ENCODE peak calls at places on chromosomes 7 and 10, in ten cellular contexts. J, G, R, V, D, N, O, P, X and M are unnamed samples. For H3K27me3, the result is how much of the 10 kb centered on the place peaks cover.

GRCh38 chr7:38306136-38306535 is 32.7 kb upstream of the TARP start:
- DNase-seq in N (no peak), D (no peak), P (no peak), V (no peak), X (no peak), J (no peak), R (no peak), G (peak), O (peak), M (no peak)

GRCh38 chr7:75732764-75733630 is 5.7 kb downstream of the HIP1 start:
- DNase-seq in N (no peak), R (no peak), D (no peak), P (peak), O (peak), G (peak), V (no peak), X (peak), J (no peak), M (no peak)

GRCh38 chr7:41910916-41911315 is 208.0 kb upstream of the INHBA start:
- DNase-seq in G (no peak), O (peak), N (no peak), P (no peak), R (no peak), V (no peak), X (no peak), J (no peak), D (no peak), M (no peak)

GRCh38 chr10:91540714-91541113 is 92.2 kb downstream of the PPP1R3C start:
- DNase-seq in D (no peak), N (no peak), V (no peak), P (peak), J (no peak), X (no peak), R (no peak), G (no peak), O (no peak), M (no peak)

GRCh38 chr7:2821842-2822507 is 22.1 kb downstream of the GNA12 start:
- DNase-seq in O (peak), D (peak), G (peak), P (peak), X (no peak), V (no peak), J (no peak), N (no peak), R (no peak), M (no peak)

GRCh38 chr7:2870471-2870941 is 26.4 kb upstream of the GNA12 start:
- DNase-seq in D (no peak), X (no peak), V (peak), R (peak), J (peak), N (peak), O (peak), P (peak), G (peak), M (no peak)

GRCh38 chr10:111089293-111089692 is 12.5 kb downstream of the ADRA2A start:
- DNase-seq in R (no peak), G (no peak), D (no peak), N (no peak), O (no peak), P (no peak), V (no peak), X (no peak), J (no peak), M (no peak)

GRCh38 chr10:31678573-31679122 is 250.0 kb downstream of the ARHGAP12 start:
- DNase-seq in X (no peak), D (no peak), J (no peak), R (no peak), V (no peak), P (no peak), O (no peak), N (no peak), G (peak), M (no peak)

GRCh38 chr10:118499186-118499585 is 96.3 kb downstream of the PRLHR start:
- DNase-seq in V (no peak), N (no peak), P (no peak), R (no peak), G (no peak), X (no peak), J (no peak), O (no peak), D (no peak), M (no peak)

GRCh38 chr7:158672975-158673374 is 31.6 kb downstream of the NCAPG2 start:
- DNase-seq in D (no peak), R (no peak), J (no peak), X (no peak), N (no peak), P (no peak), G (peak), O (peak), V (no peak), M (no peak)

GRCh38 chr7:94003446-94004023 is 620 bp downstream of the BET1 start:
- DNase-seq in V (no peak), N (no peak), G (no peak), X (no peak), R (no peak), J (no peak), O (peak), D (no peak), P (peak), M (no peak)

GRCh38 chr7:144470052-144470451 is 66.6 kb upstream of the NOBOX start:
- DNase-seq in R (no peak), J (no peak), O (no peak), D (no peak), P (no peak), G (no peak), N (no peak), V (no peak), X (no peak), M (no peak)

GRCh38 chr7:2517004-2517403 is 2.6 kb upstream of the LFNG start:
- DNase-seq in O (peak), N (no peak), X (peak), P (peak), G (peak), R (no peak), V (no peak), D (no peak), J (no peak), M (no peak)

GRCh38 chr10:63711866-63712716 is 190.9 kb downstream of the REEP3 start:
- DNase-seq in V (peak), O (peak), R (peak), J (peak), P (peak), D (no peak), G (peak), X (peak), N (peak), M (no peak)

GRCh38 chr7:96040250-96040772 is 268.0 kb downstream of the DYNC1I1 start:
- DNase-seq in D (no peak), J (no peak), N (no peak), R (no peak), O (no peak), V (no peak), X (no peak), G (no peak), P (no peak), M (no peak)

GRCh38 chr7:10889266-10889898 is 84.3 kb upstream of the PHF14 start:
- DNase-seq in X (peak), V (peak), N (peak), D (peak), R (no peak), P (peak), G (peak), O (peak), J (no peak), M (peak)

GRCh38 chr7:37920619-37921339 is at the start of gene EPDR1:
- DNase-seq in R (peak), D (peak), P (peak), J (peak), V (peak), N (peak), X (no peak), G (no peak), O (no peak), M (peak)

GRCh38 chr7:155032978-155033377 is 30.1 kb upstream of the PAXIP1 start:
- DNase-seq in R (no peak), G (no peak), D (no peak), V (no peak), P (no peak), O (no peak), X (no peak), N (no peak), J (no peak), M (no peak)

GRCh38 chr7:12674861-12675260 is 12.6 kb upstream of the ARL4A start:
- DNase-seq in D (no peak), V (peak), R (no peak), O (peak), G (peak), X (no peak), P (peak), J (no peak), N (peak), M (peak)

GRCh38 chr7:158271646-158272045 is 316.0 kb downstream of the PTPRN2 start:
- DNase-seq in N (no peak), R (no peak), D (no peak), P (no peak), V (no peak), X (no peak), O (no peak), G (no peak), J (no peak), M (no peak)

GRCh38 chr10:70432101-70432500 is 9.4 kb downstream of the NODAL start:
- DNase-seq in V (peak), N (peak), R (no peak), J (peak), O (no peak), D (no peak), X (no peak), P (peak), G (no peak), M (no peak)

GRCh38 chr10:51542863-51543262 is 156.5 kb downstream of the CSTF2T start:
- DNase-seq in O (no peak), N (no peak), P (no peak), R (no peak), G (no peak), X (no peak), V (no peak), J (no peak), D (no peak), M (no peak)

GRCh38 chr10:112539340-112539739 is 92.3 kb downstream of the VTI1A start:
- DNase-seq in O (no peak), N (no peak), D (no peak), P (no peak), R (no peak), J (no peak), V (no peak), X (no peak), G (no peak), M (no peak)

GRCh38 chr7:36567699-36568436 is 156.4 kb downstream of the AOAH start:
- DNase-seq in R (no peak), V (no peak), O (no peak), X (no peak), J (no peak), D (no peak), N (no peak), P (no peak), G (no peak), M (peak)

GRCh38 chr7:34155225-34155908 is 250.0 kb downstream of the BMPER start:
- DNase-seq in O (peak), V (no peak), G (peak), D (no peak), R (no peak), J (no peak), N (no peak), P (peak), X (peak), M (no peak)

GRCh38 chr10:17053061-17053460 is 76.5 kb downstream of the CUBN start:
- DNase-seq in N (no peak), G (no peak), O (no peak), P (no peak), D (no peak), X (no peak), R (no peak), J (no peak), V (no peak), M (no peak)

GRCh38 chr7:28931565-28931964 is 26.6 kb downstream of the TRIL start:
- DNase-seq in J (no peak), D (no peak), P (no peak), X (no peak), N (no peak), R (no peak), G (no peak), V (no peak), O (no peak), M (no peak)
- H3K27me3 ChIP-seq in J (under half), D (under half), P (under half), X (under half), N (under half), R (under half), G (under half), V (under half), O (under half), M (under half)

GRCh38 chr10:101116754-101117153 is 14.3 kb upstream of the TLX1 start:
- DNase-seq in R (no peak), J (no peak), V (no peak), G (no peak), P (no peak), D (no peak), N (no peak), X (no peak), O (no peak), M (no peak)

GRCh38 chr10:101110856-101111523 is 20.1 kb upstream of the TLX1 start:
- DNase-seq in R (no peak), V (no peak), N (no peak), P (no peak), O (no peak), D (no peak), G (no peak), X (no peak), J (no peak), M (no peak)

GRCh38 chr10:101113890-101114403 is 17.2 kb upstream of the TLX1 start:
- DNase-seq in V (no peak), G (no peak), J (no peak), O (no peak), D (no peak), X (no peak), R (no peak), N (no peak), P (no peak), M (no peak)

GRCh38 chr10:101111547-101111946 is 19.6 kb upstream of the TLX1 start:
- DNase-seq in P (no peak), R (no peak), V (no peak), X (no peak), D (no peak), N (no peak), O (no peak), G (no peak), J (no peak), M (no peak)

DNA sequence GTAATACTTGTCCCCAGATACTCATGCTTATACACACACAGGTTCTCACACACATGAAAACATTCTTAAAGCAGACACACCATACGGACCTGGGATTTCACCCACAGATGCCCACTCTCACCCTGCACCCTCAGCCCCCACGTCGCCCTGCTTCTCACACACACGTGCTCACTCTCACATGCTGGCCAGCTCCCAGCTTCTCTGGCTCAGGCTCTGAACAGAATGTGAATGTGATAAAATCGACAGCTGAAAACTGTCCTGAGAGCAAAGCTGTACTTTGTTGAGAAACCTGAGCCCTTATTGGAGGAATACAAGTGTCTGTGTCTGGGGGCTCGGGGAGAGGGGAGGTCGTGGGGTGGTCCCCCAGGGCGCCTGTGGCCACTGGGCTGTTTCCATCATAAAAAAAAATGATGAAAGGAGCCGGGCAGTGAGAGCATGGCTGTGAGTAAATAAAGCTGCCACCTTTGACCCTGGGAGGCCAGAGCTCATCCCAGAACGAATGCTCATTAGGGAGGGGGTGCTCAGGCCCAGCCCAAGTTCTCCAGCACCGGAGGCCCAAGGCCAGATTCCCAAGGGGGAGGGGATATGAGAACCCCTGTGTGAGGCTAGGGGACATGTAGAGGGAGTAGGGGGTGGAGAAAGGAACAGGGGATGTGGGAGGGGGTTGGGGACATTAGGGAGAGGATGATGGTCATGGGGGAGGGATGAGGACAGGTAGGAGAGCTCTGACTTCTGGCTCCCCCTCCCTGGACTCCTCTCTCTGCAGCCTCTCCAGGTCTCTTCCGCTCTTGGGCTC is 18.1 kb upstream of the TLX1 start:
- DNase-seq in R (no peak), V (no peak), O (no peak), D (no peak), P (no peak), G (no peak), X (no peak), J (no peak), N (no peak), M (no peak)
- H3K27me3 ChIP-seq in R (half or more), V (under half), O (half or more), D (under half), P (half or more), G (under half), X (under half), J (half or more), N (half or more), M (under half)

GRCh38 chr7:82745117-82745516 is 301.5 kb upstream of the CACNA2D1 start:
- DNase-seq in P (peak), G (no peak), D (no peak), O (peak), V (no peak), J (no peak), R (no peak), N (no peak), X (no peak), M (peak)
- H3K27me3 ChIP-seq in P (under half), G (under half), D (under half), O (under half), V (under half), J (under half), R (under half), N (under half), X (under half), M (under half)

GRCh38 chr10:22475527-22475856 is 130.2 kb downstream of the SPAG6 start:
- DNase-seq in X (no peak), P (no peak), J (no peak), V (no peak), O (no peak), N (no peak), D (no peak), R (no peak), G (no peak), M (no peak)
- H3K27me3 ChIP-seq in X (under half), P (half or more), J (half or more), V (under half), O (half or more), N (half or more), D (under half), R (half or more), G (under half), M (half or more)

DNA sequence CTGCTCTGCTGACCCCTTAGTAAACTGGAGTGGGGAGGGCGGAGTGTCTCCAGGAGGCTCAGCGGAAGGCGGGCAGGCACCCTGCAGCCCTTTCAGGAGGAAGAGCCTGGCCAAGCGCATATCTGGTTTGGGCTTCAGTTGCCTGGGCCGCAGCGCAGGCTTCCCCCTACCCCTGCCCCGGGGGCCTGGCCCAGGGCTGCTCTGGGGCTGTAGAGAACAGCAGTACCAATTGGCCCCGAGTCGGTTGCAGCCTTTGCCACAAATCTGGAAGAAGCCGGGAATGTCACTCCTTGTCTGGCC is 28.1 kb upstream of the JAKMIP3 start:
- DNase-seq in G (no peak), D (no peak), V (no peak), J (no peak), X (no peak), N (no peak), O (no peak), R (no peak), P (no peak), M (peak)
- H3K27me3 ChIP-seq in G (under half), D (under half), V (under half), J (under half), X (under half), N (under half), O (half or more), R (half or more), P (half or more), M (under half)

GRCh38 chr7:150738092-150739044 is 1.1 kb downstream of the GIMAP5 start:
- DNase-seq in N (no peak), G (no peak), P (no peak), V (no peak), X (no peak), J (no peak), D (no peak), O (no peak), R (no peak), M (no peak)
- H3K27me3 ChIP-seq in N (under half), G (under half), P (under half), V (under half), X (under half), J (under half), D (under half), O (under half), R (under half), M (half or more)

GRCh38 chr10:8060704-8061121 is 6.2 kb downstream of the GATA3 start:
- DNase-seq in J (no peak), X (no peak), N (no peak), P (no peak), D (peak), G (no peak), O (no peak), R (no peak), V (no peak), M (no peak)

GRCh38 chr10:8060010-8060703 is 5.7 kb downstream of the GATA3 start:
- DNase-seq in P (no peak), J (no peak), V (no peak), N (no peak), X (no peak), G (no peak), O (peak), D (peak), R (no peak), M (no peak)

GRCh38 chr10:8057636-8058273 is 3.3 kb downstream of the GATA3 start:
- DNase-seq in V (no peak), N (no peak), P (no peak), D (no peak), G (no peak), O (no peak), X (no peak), J (no peak), R (no peak), M (no peak)

GRCh38 chr10:8058274-8059111 is 4.0 kb downstream of the GATA3 start:
- DNase-seq in N (no peak), J (no peak), D (no peak), O (no peak), V (no peak), P (no peak), X (no peak), G (no peak), R (no peak), M (no peak)

GRCh38 chr10:8059191-8059936 is 4.9 kb downstream of the GATA3 start:
- DNase-seq in V (no peak), J (no peak), G (no peak), X (no peak), R (no peak), P (no peak), O (no peak), D (no peak), N (no peak), M (no peak)
- H3K27me3 ChIP-seq in V (under half), J (half or more), G (half or more), X (half or more), R (half or more), P (half or more), O (half or more), D (under half), N (half or more), M (under half)

GRCh38 chr10:123578721-123579120 is 87.4 kb upstream of the GPR26 start:
- DNase-seq in O (no peak), D (no peak), G (no peak), V (no peak), X (no peak), R (no peak), J (no peak), P (no peak), N (no peak), M (no peak)
- H3K27me3 ChIP-seq in O (under half), D (under half), G (under half), V (under half), X (under half), R (under half), J (under half), P (half or more), N (under half), M (under half)

DNA sequence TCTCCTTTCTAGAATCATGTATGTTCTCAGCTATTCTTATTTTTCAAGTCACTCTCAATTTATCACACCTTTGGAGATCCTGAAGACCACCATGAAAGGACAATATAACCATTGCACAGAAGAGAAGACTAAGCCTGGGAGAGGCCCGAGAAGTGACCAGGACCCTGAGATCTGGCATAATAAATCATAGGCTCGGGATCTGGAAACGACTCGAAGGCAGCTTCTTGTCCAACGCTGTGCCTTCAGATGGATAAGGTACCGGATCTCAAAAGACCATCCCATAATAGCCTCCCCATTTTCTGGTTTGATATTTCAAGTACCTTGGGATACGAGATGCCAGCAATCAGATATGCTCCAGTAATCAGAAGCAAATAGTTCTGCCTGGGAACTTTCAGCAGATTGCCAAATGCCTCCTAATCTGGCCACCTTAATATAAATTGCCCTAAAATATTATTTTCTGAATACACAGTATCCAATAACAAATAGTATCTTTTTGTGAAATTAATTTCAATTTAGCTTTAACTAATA is 179.2 kb upstream of the ZMIZ1 start:
- DNase-seq in G (no peak), P (no peak), R (no peak), J (no peak), N (no peak), O (no peak), V (no peak), X (no peak), D (no peak), M (no peak)
- H3K27me3 ChIP-seq in G (under half), P (under half), R (under half), J (under half), N (under half), O (half or more), V (under half), X (under half), D (under half), M (under half)